ENCODE peak calls at places on chromosomes 1 and 21, in nine cellular contexts. R is IMR-90; H is fibroblast of mammary gland; M is tibial artery; B is lower lobe of right lung; Z is activated CD8-positive, alpha-beta T cell treated with anti-CD3 and anti-CD28 coated beads for 36 hours; E is colonic mucosa; V is RWPE1; P is type B pancreatic cell. A is an unnamed sample.

GRCh38 chr1:232805269-232806070 is at the start of gene MAP10:
- DNase-seq in H (peak; percentile 81), M (peak; percentile 50), B (peak; percentile 87), P (peak; percentile 72), Z (peak; percentile 88), V (peak; percentile 59), R (peak; percentile 71), E (peak; percentile 75), A (no peak)

GRCh38 chr1:240399381-240399780 is 212.6 kb downstream of the GREM2 start:
- DNase-seq in M (no peak), R (peak; percentile 95), B (no peak), V (peak; percentile 46), Z (no peak), P (no peak), H (peak; percentile 93), E (no peak), A (no peak)

GRCh38 chr21:31656199-31657095 is 3.0 kb upstream of the SOD1 start:
- DNase-seq in M (no peak), Z (peak; percentile 68), P (no peak), E (no peak), H (peak; percentile 62), B (no peak), V (no peak), R (peak; percentile 47), A (no peak)

GRCh38 chr1:111976332-111976731 is 13.1 kb downstream of the KCND3 start:
- DNase-seq in V (no peak), R (no peak), B (no peak), H (no peak), E (no peak), M (no peak), Z (no peak), P (no peak), A (no peak)

GRCh38 chr1:12513176-12513575 is 104.8 kb downstream of the DHRS3 start:
- DNase-seq in M (no peak), H (no peak), V (no peak), E (no peak), P (no peak), B (no peak), R (no peak), Z (no peak), A (no peak)

GRCh38 chr1:54310439-54311328 is 95.5 kb downstream of the SSBP3 start:
- DNase-seq in H (peak; percentile 41), P (no peak), V (no peak), B (peak; percentile 62), R (peak; percentile 39), Z (peak; percentile 62), M (no peak), E (peak; percentile 64), A (no peak)

GRCh38 chr1:11132571-11133293 is 33.1 kb upstream of the EXOSC10 start:
- DNase-seq in V (no peak), Z (no peak), P (no peak), R (no peak), E (no peak), B (no peak), H (peak; percentile 21), M (no peak), A (no peak)

GRCh38 chr1:202945483-202945882 is 12.6 kb downstream of the ADIPOR1 start:
- DNase-seq in M (no peak), V (no peak), B (no peak), R (no peak), H (no peak), P (no peak), E (no peak), Z (no peak), A (no peak)

GRCh38 chr21:41798326-41798725 is 31.5 kb upstream of the RIPK4 start:
- DNase-seq in E (no peak), M (no peak), Z (no peak), H (no peak), B (no peak), P (no peak), V (no peak), R (no peak), A (no peak)

GRCh38 chr1:210218047-210218446 is 14.5 kb upstream of the SERTAD4 start:
- DNase-seq in M (no peak), B (no peak), R (peak; percentile 57), P (no peak), Z (no peak), V (no peak), E (no peak), H (no peak), A (no peak)

GRCh38 chr1:235069577-235070563 is 58.8 kb downstream of the TOMM20 start:
- DNase-seq in B (peak; percentile 85), Z (no peak), E (peak; percentile 89), M (peak; percentile 76), H (peak; percentile 99), V (peak; percentile 79), P (no peak), R (peak; percentile 98), A (peak; percentile 72)

GRCh38 chr1:32767641-32768040 is 49.5 kb downstream of the YARS1 start:
- DNase-seq in Z (no peak), V (no peak), B (peak; percentile 40), P (no peak), M (no peak), R (peak; percentile 31), H (peak; percentile 37), E (no peak), A (no peak)

DNA sequence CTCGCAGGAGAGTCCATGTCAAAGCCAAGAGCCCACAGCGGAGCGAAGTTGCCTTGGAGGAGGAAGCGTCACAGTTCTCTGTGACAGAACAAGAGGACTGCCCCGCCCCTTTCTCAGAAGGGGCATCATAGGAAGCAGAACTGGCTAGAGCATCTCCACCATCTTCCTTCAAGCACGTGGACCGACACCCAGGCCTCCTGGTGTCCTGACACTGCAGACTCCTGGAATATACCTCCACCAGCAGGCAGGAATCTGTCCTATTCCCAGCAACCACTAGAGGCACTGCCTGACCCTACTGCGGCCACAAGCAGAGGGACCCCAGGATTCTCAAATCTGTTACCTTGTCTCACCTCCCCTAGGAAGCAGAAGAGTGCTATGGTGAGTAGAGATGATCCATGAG is 37.8 kb downstream of the GPA33 start:
- DNase-seq in E (no peak), R (no peak), H (no peak), M (no peak), P (no peak), Z (no peak), V (peak; percentile 16), B (no peak), A (no peak)
- TF ChIP-seq CTCF in E (peak; percentile 12), R (peak; percentile 36), H (peak; percentile 49), M (peak; percentile 18), P (peak; percentile 71), Z (no peak), V (no peak), B (no peak), A (no peak)

GRCh38 chr1:82062206-82062605 is 261.5 kb downstream of the ADGRL2 start:
- DNase-seq in P (no peak), Z (no peak), V (no peak), H (no peak), M (no peak), E (no peak), B (no peak), R (no peak), A (no peak)

GRCh38 chr1:82064701-82065100 is 264.0 kb downstream of the ADGRL2 start:
- DNase-seq in B (no peak), H (no peak), R (no peak), P (no peak), E (no peak), V (no peak), M (no peak), Z (no peak), A (no peak)

GRCh38 chr1:82065917-82066316 is 265.2 kb downstream of the ADGRL2 start:
- DNase-seq in H (no peak), E (no peak), M (no peak), R (no peak), V (no peak), Z (no peak), P (no peak), B (no peak), A (no peak)

DNA sequence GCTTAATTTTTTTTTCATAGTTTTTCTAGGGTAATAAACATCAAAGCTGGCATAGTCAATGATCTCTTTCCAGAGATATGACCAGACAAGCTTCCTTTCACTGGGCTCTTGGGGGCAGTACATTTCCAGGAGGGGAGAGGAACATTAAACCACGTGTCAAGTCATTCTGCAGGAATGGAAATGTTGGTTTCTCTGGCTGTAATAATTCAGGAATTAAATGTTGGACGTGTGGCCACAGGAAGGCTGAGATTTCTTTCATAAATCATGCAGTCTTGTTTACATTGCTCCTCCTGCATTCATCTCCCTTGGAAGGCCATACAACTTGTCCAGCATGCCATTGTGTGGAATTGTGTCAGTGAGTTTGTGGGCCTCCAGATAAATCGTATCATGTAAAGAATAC is 259.2 kb downstream of the ADGRL2 start:
- DNase-seq in Z (no peak), P (no peak), E (no peak), B (no peak), M (no peak), H (no peak), R (no peak), V (no peak), A (no peak)
- TF ChIP-seq CTCF in Z (no peak), P (no peak), E (no peak), B (no peak), M (no peak), H (no peak), R (no peak), V (no peak), A (no peak)

DNA sequence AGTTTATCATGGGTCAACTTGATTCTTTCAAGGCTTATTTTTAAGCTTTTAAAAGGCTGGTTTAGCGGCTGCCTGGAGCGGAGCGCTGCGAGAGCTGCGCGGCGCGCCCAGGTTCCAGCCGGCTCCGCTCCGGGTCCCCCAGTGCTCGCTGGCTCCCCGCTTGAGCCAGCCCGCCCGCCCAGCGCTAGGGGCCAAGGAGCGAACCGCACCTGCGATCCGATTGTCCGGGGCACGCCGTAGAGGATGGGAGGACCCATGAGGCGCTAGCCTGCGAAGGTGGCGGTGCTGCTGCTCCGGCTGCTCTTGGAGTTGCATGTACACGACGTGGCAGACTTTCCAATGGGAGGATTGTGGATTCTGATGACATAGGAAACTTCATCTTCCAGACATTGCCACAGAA is 9.9 kb upstream of the CFHR4 start:
- DNase-seq in E (no peak), M (no peak), R (peak; percentile 12), V (peak; percentile 25), Z (no peak), B (no peak), H (peak; percentile 6), P (no peak), A (no peak)
- TF ChIP-seq CTCF in E (no peak), M (no peak), R (no peak), V (peak; percentile 7), Z (no peak), B (no peak), H (no peak), P (peak; percentile 43), A (no peak)

GRCh38 chr1:222126052-222126451 is 384.2 kb upstream of the DUSP10 start:
- DNase-seq in M (no peak), V (no peak), H (no peak), B (no peak), Z (no peak), E (peak; percentile 30), P (no peak), R (no peak), A (no peak)

GRCh38 chr1:222127526-222128152 is 385.8 kb upstream of the DUSP10 start:
- DNase-seq in M (no peak), E (no peak), H (no peak), B (no peak), R (peak; percentile 55), P (no peak), V (no peak), Z (no peak), A (no peak)

GRCh38 chr1:222129041-222129440 is 387.2 kb upstream of the DUSP10 start:
- DNase-seq in B (no peak), E (no peak), Z (no peak), P (no peak), M (no peak), R (no peak), H (no peak), V (no peak), A (no peak)

GRCh38 chr1:222127096-222127495 is 385.2 kb upstream of the DUSP10 start:
- DNase-seq in R (no peak), V (no peak), H (no peak), E (no peak), P (no peak), Z (no peak), B (no peak), M (no peak), A (no peak)

GRCh38 chr1:222124602-222125001 is 382.7 kb upstream of the DUSP10 start:
- DNase-seq in P (no peak), H (peak; percentile 7), M (no peak), V (no peak), R (no peak), B (no peak), Z (no peak), E (no peak), A (no peak)
- TF ChIP-seq CTCF in P (peak; percentile 34), H (peak; percentile 49), M (no peak), V (no peak), R (peak; percentile 28), B (no peak), Z (no peak), E (no peak), A (no peak)

A was measured in omental fat pad.